ENCODE peak calls at places on chromosomes 13 and 19, in four cellular contexts. A is HAP-1, Y is smooth muscle cell of the brain vasculature, L is hippocampal formation. J is an unnamed sample.

GRCh38 chr19:4976412-4977298 is 7.7 kb downstream of the KDM4B start:
- DNase-seq in L (peak; percentile 42), Y (no peak), A (peak; percentile 61), J (peak; percentile 83)

GRCh38 chr13:94408300-94409036 is 71.0 kb downstream of the DCT start:
- DNase-seq in Y (no peak), A (no peak), L (no peak), J (no peak)

GRCh38 chr19:18759435-18760426 is 31.4 kb downstream of the COMP start:
- DNase-seq in Y (no peak), L (no peak), A (no peak), J (no peak)

GRCh38 chr19:55086730-55087541 is 11.3 kb downstream of the EPS8L1 start:
- DNase-seq in Y (peak; percentile 46), A (peak; percentile 47), L (peak; percentile 35), J (peak; percentile 85)

GRCh38 chr13:48412100-48412556 is 785 bp downstream of the LPAR6 start:
- DNase-seq in A (peak; percentile 10), Y (no peak), L (no peak), J (no peak)

GRCh38 chr13:29754486-29754806 is 96.0 kb downstream of the UBL3 start:
- DNase-seq in L (no peak), A (peak; percentile 66), Y (no peak), J (no peak)

GRCh38 chr13:59112375-59112774 is 1051.4 kb downstream of the DIAPH3 start:
- DNase-seq in L (peak; percentile 72), A (peak; percentile 26), Y (peak; percentile 78), J (no peak)

GRCh38 chr13:77507931-77508776 is 27.4 kb upstream of the SCEL start:
- DNase-seq in Y (no peak), L (no peak), A (no peak), J (no peak)

GRCh38 chr13:93318538-93318937 is 91.9 kb downstream of the GPC6 start:
- DNase-seq in A (no peak), L (no peak), Y (no peak), J (no peak)

J was measured in coronary artery.